ENCODE peak calls at places on chromosomes 7 and 10, in ten cellular contexts. I, G, K, R, M, N, Q, X, A and D are unnamed samples. For H3K4me1, the result is how much of the 10 kb centered on the place peaks cover.

GRCh38 chr7:1059200-1060091 is 15.1 kb downstream of the GPR146 start:
- DNase-seq in I (no peak), G (no peak), K (no peak), R (peak), M (no peak), N (peak), Q (no peak), X (peak), A (no peak), D (no peak)

GRCh38 chr10:20207700-20208099 is 391.5 kb downstream of the PLXDC2 start:
- DNase-seq in I (no peak), G (no peak), K (no peak), R (no peak), M (no peak), N (no peak), Q (no peak), X (no peak), A (no peak), D (no peak)

GRCh38 chr7:134710854-134711624 is 64.4 kb downstream of the BPGM start:
- DNase-seq in I (no peak), G (no peak), K (peak), R (no peak), M (peak), N (no peak), Q (no peak), X (no peak), A (no peak), D (peak)

GRCh38 chr7:40221836-40222235 is 87.0 kb downstream of the SUGCT start:
- DNase-seq in I (no peak), G (no peak), K (peak), R (no peak), M (no peak), N (no peak), Q (no peak), X (no peak), A (no peak), D (no peak)

GRCh38 chr10:3873728-3874461 is 88.9 kb upstream of the KLF6 start:
- DNase-seq in I (no peak), G (no peak), K (no peak), R (no peak), M (no peak), N (peak), Q (no peak), X (peak), A (no peak), D (peak)

GRCh38 chr7:127347567-127348246 is 44.8 kb downstream of the ZNF800 start:
- DNase-seq in I (peak), G (peak), K (peak), R (peak), M (peak), N (no peak), Q (peak), X (peak), A (peak), D (peak)

GRCh38 chr10:50461834-50462233 is 161.9 kb downstream of the SGMS1 start:
- DNase-seq in I (no peak), G (no peak), K (no peak), R (no peak), M (no peak), N (no peak), Q (no peak), X (no peak), A (no peak), D (no peak)

GRCh38 chr7:102300643-102301211 is 14.1 kb downstream of the SH2B2 start:
- DNase-seq in I (no peak), G (no peak), K (no peak), R (no peak), M (no peak), N (no peak), Q (peak), X (no peak), A (no peak), D (no peak)

GRCh38 chr7:71303566-71303965 is 171.6 kb downstream of the GALNT17 start:
- DNase-seq in I (no peak), G (no peak), K (no peak), R (no peak), M (no peak), N (no peak), Q (no peak), X (no peak), A (no peak), D (no peak)

GRCh38 chr10:82529064-82529463 is 654.1 kb downstream of the NRG3 start:
- DNase-seq in I (no peak), G (no peak), K (no peak), R (no peak), M (no peak), N (no peak), Q (no peak), X (no peak), A (no peak), D (no peak)

GRCh38 chr7:46774515-46774914 is 807.4 kb downstream of the TNS3 start:
- DNase-seq in I (no peak), G (no peak), K (no peak), R (no peak), M (no peak), N (no peak), Q (no peak), X (no peak), A (no peak), D (no peak)

GRCh38 chr10:114271014-114271778 is 32.1 kb downstream of the VWA2 start:
- DNase-seq in I (no peak), G (peak), K (peak), R (no peak), M (no peak), N (no peak), Q (no peak), X (no peak), A (no peak), D (no peak)

GRCh38 chr7:149701495-149702240 is 71.7 kb downstream of the ZNF467 start:
- DNase-seq in I (no peak), G (no peak), K (peak), R (no peak), M (no peak), N (no peak), Q (no peak), X (no peak), A (no peak), D (no peak)

GRCh38 chr7:30028749-30029635 is 780 bp downstream of the PLEKHA8 start:
- DNase-seq in I (no peak), G (peak), K (peak), R (peak), M (peak), N (no peak), Q (no peak), X (no peak), A (peak), D (no peak)

GRCh38 chr10:31134303-31134928 is 102.8 kb upstream of the ZNF438 start:
- DNase-seq in I (no peak), G (no peak), K (peak), R (no peak), M (no peak), N (peak), Q (no peak), X (no peak), A (no peak), D (peak)

GRCh38 chr7:1502845-1503244 is 1.3 kb downstream of the INTS1 start:
- DNase-seq in I (peak), G (no peak), K (no peak), R (no peak), M (no peak), N (no peak), Q (no peak), X (no peak), A (no peak), D (no peak)

GRCh38 chr10:84783386-84783785 is 455.0 kb downstream of the CCSER2 start:
- DNase-seq in I (no peak), G (no peak), K (no peak), R (no peak), M (no peak), N (no peak), Q (no peak), X (no peak), A (no peak), D (no peak)

GRCh38 chr7:47482013-47482761 is 99.7 kb downstream of the TNS3 start:
- DNase-seq in I (no peak), G (no peak), K (peak), R (no peak), M (no peak), N (no peak), Q (peak), X (peak), A (no peak), D (no peak)

GRCh38 chr7:121132940-121133339 is 144.4 kb downstream of the CPED1 start:
- DNase-seq in I (no peak), G (no peak), K (no peak), R (no peak), M (no peak), N (no peak), Q (no peak), X (no peak), A (no peak), D (no peak)

GRCh38 chr10:97740613-97741012 is 3.7 kb downstream of the ZFYVE27 start:
- DNase-seq in I (no peak), G (no peak), K (no peak), R (no peak), M (no peak), N (no peak), Q (no peak), X (no peak), A (no peak), D (no peak)

GRCh38 chr7:132270517-132270916 is 305.8 kb downstream of the PLXNA4 start:
- DNase-seq in I (no peak), G (no peak), K (no peak), R (no peak), M (no peak), N (no peak), Q (no peak), X (no peak), A (no peak), D (no peak)

GRCh38 chr7:101862280-101863220 is 45.1 kb downstream of the CUX1 start:
- DNase-seq in I (no peak), G (no peak), K (no peak), R (no peak), M (no peak), N (no peak), Q (peak), X (peak), A (peak), D (no peak)

GRCh38 chr10:90461437-90462155 is 396.2 kb downstream of the HTR7 start:
- DNase-seq in I (no peak), G (no peak), K (no peak), R (no peak), M (no peak), N (no peak), Q (no peak), X (no peak), A (no peak), D (no peak)

GRCh38 chr10:33277135-33277536 is 57.3 kb downstream of the NRP1 start:
- DNase-seq in I (peak), G (peak), K (peak), R (no peak), M (no peak), N (no peak), Q (peak), X (no peak), A (peak), D (no peak)

GRCh38 chr7:141378405-141378804 is 172.8 kb upstream of the AGK start:
- DNase-seq in I (no peak), G (no peak), K (no peak), R (no peak), M (no peak), N (no peak), Q (no peak), X (no peak), A (no peak), D (no peak)

GRCh38 chr7:66181329-66181728 is 23.8 kb upstream of the TPST1 start:
- DNase-seq in I (no peak), G (no peak), K (no peak), R (no peak), M (no peak), N (no peak), Q (no peak), X (no peak), A (no peak), D (no peak)

GRCh38 chr7:97430001-97430400 is 301.9 kb upstream of the TAC1 start:
- DNase-seq in I (no peak), G (no peak), K (no peak), R (no peak), M (no peak), N (no peak), Q (no peak), X (no peak), A (no peak), D (no peak)

GRCh38 chr10:31147220-31147608 is 115.5 kb upstream of the ZNF438 start:
- DNase-seq in I (no peak), G (no peak), K (no peak), R (no peak), M (no peak), N (no peak), Q (no peak), X (no peak), A (no peak), D (no peak)

GRCh38 chr10:5587151-5588079 is 62.7 kb downstream of the CALML3 start:
- DNase-seq in I (no peak), G (peak), K (no peak), R (no peak), M (no peak), N (no peak), Q (no peak), X (no peak), A (peak), D (no peak)

GRCh38 chr10:43316516-43316915 is 49.7 kb upstream of the RASGEF1A start:
- DNase-seq in I (no peak), G (no peak), K (no peak), R (no peak), M (no peak), N (no peak), Q (no peak), X (no peak), A (no peak), D (no peak)

GRCh38 chr10:79353726-79354125 is 6.5 kb downstream of the PPIF start:
- DNase-seq in I (no peak), G (no peak), K (peak), R (no peak), M (no peak), N (no peak), Q (no peak), X (no peak), A (no peak), D (no peak)

GRCh38 chr7:81993186-81993585 is 223.3 kb upstream of the HGF start:
- DNase-seq in I (no peak), G (no peak), K (no peak), R (no peak), M (no peak), N (no peak), Q (no peak), X (no peak), A (no peak), D (no peak)

GRCh38 chr10:34299105-34299611 is 515.9 kb downstream of the PARD3 start:
- DNase-seq in I (no peak), G (no peak), K (no peak), R (no peak), M (no peak), N (no peak), Q (no peak), X (no peak), A (no peak), D (no peak)

GRCh38 chr7:13181221-13181620 is 493.8 kb downstream of the ARL4A start:
- DNase-seq in I (no peak), G (no peak), K (no peak), R (no peak), M (no peak), N (no peak), Q (no peak), X (no peak), A (no peak), D (no peak)

GRCh38 chr10:16545126-16545736 is 23.6 kb upstream of the C1QL3 start:
- DNase-seq in I (no peak), G (no peak), K (no peak), R (no peak), M (no peak), N (no peak), Q (no peak), X (peak), A (no peak), D (no peak)

GRCh38 chr10:97336446-97336845 is 1.9 kb upstream of the FRAT2 start:
- DNase-seq in I (no peak), G (no peak), K (no peak), R (no peak), M (no peak), N (no peak), Q (no peak), X (no peak), A (no peak), D (no peak)

GRCh38 chr7:116873619-116874018 is 11.2 kb downstream of the CAPZA2 start:
- DNase-seq in I (no peak), G (no peak), K (no peak), R (no peak), M (no peak), N (no peak), Q (no peak), X (no peak), A (no peak), D (no peak)

GRCh38 chr7:116876664-116877442 is 14.5 kb downstream of the CAPZA2 start:
- DNase-seq in I (peak), G (peak), K (no peak), R (no peak), M (no peak), N (no peak), Q (peak), X (peak), A (no peak), D (no peak)

GRCh38 chr7:116872026-116872425 is 9.6 kb downstream of the CAPZA2 start:
- DNase-seq in I (no peak), G (no peak), K (no peak), R (no peak), M (no peak), N (no peak), Q (no peak), X (no peak), A (no peak), D (no peak)

DNA sequence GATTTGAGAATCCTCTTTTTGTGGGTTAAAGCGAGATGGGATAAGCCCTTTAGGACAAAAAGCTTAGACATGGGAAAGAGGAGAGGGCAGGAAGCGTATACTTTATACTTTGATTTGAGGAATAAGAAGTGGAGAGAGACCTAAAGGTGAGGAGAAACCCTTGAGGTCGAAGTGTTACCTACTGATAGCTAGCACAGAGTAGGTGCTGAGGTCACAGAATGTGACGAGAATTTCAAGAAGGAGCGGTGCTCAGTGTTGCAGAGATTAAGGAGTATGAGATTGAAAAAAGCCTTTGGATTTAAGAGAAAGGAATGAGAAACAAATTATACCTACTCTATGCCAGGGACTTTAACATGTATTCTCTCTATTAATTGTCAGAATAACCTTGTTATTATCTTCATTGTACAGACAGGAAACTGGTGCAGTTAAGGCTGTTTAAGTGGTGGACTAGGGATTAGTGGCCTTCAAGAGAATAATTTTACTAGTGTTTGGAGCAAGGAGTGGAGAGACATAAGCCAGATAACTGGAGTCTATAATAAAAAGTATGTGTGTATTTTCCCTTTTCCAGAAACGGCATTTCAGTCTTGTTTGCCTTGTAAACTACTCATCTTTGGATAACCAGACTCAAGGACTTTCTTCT is 8.8 kb downstream of the CAPZA2 start:
- DNase-seq in I (no peak), G (no peak), K (no peak), R (no peak), M (no peak), N (no peak), Q (no peak), X (no peak), A (no peak), D (no peak)
- H3K4me1 ChIP-seq in I (under half), G (under half), K (under half), R (half or more), M (under half), N (under half), Q (half or more), X (under half), A (half or more), D (half or more)

GRCh38 chr7:24910551-24911212 is 69.3 kb downstream of the OSBPL3 start:
- DNase-seq in I (no peak), G (no peak), K (no peak), R (no peak), M (no peak), N (no peak), Q (no peak), X (no peak), A (no peak), D (no peak)
- H3K4me1 ChIP-seq in I (under half), G (under half), K (under half), R (under half), M (half or more), N (half or more), Q (under half), X (half or more), A (under half), D (half or more)

DNA sequence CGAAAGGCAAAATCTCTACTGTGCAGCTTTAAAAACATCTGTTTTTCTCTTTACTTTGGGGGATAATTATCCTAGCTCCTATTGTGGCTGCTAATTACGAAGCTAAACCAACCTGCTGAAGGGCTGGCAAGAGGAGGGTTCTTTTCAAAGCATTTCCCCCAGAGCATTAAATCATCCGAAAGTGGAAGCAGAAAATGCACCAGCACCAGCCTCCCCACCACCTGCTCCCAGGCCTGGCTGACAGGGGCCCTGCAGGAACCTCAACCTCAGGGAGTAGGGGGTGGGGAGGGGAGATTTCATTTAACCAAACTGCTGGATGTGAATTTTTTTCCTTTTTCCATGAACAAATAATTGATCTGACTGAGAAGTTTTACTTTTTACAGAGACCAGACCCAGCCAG is 56.3 kb upstream of the CHST15 start:
- DNase-seq in I (no peak), G (no peak), K (no peak), R (peak), M (no peak), N (peak), Q (no peak), X (no peak), A (peak), D (no peak)
- H3K4me1 ChIP-seq in I (under half), G (under half), K (under half), R (under half), M (under half), N (under half), Q (under half), X (under half), A (under half), D (under half)

GRCh38 chr7:139721417-139721816 is 56.4 kb downstream of the HIPK2 start:
- DNase-seq in I (no peak), G (no peak), K (no peak), R (peak), M (no peak), N (no peak), Q (no peak), X (no peak), A (no peak), D (no peak)

GRCh38 chr7:139720705-139721231 is 57.0 kb downstream of the HIPK2 start:
- DNase-seq in I (no peak), G (no peak), K (no peak), R (peak), M (no peak), N (no peak), Q (no peak), X (no peak), A (no peak), D (no peak)

GRCh38 chr7:139720186-139720585 is 57.6 kb downstream of the HIPK2 start:
- DNase-seq in I (no peak), G (no peak), K (no peak), R (peak), M (no peak), N (no peak), Q (no peak), X (no peak), A (no peak), D (no peak)

GRCh38 chr7:139722604-139723003 is 55.2 kb downstream of the HIPK2 start:
- DNase-seq in I (no peak), G (no peak), K (no peak), R (peak), M (no peak), N (no peak), Q (no peak), X (no peak), A (no peak), D (no peak)

GRCh38 chr7:139721844-139722243 is 56.0 kb downstream of the HIPK2 start:
- DNase-seq in I (no peak), G (no peak), K (no peak), R (no peak), M (no peak), N (no peak), Q (no peak), X (no peak), A (no peak), D (no peak)
- H3K4me1 ChIP-seq in I (under half), G (under half), K (under half), R (under half), M (under half), N (under half), Q (half or more), X (under half), A (under half), D (under half)

GRCh38 chr10:124955243-124955642 is 13.3 kb downstream of the ZRANB1 start:
- DNase-seq in I (no peak), G (no peak), K (no peak), R (no peak), M (no peak), N (no peak), Q (no peak), X (no peak), A (no peak), D (no peak)
- H3K4me1 ChIP-seq in I (under half), G (under half), K (under half), R (under half), M (under half), N (under half), Q (half or more), X (under half), A (half or more), D (under half)